ENCODE peak calls at places on chromosomes 12 and 14, in five cellular contexts. One of them, this sample, is unnamed.

GRCh38 chr12:122265433-122265832 is 861 bp downstream of the VPS33A start:
- DNase-seq in HepG2: no peak
- DNase-seq in GM12878: no peak
- DNase-seq in K562: no peak
- DNase-seq in SK-N-SH: no peak
- DNase-seq in this sample: no peak

GRCh38 chr14:95829321-95829720 is 47.3 kb upstream of the TUNAR start:
- DNase-seq in HepG2: no peak
- DNase-seq in GM12878: no peak
- DNase-seq in K562: no peak
- DNase-seq in SK-N-SH: no peak
- DNase-seq in this sample: no peak

GRCh38 chr12:106147956-106148355 is 9.2 kb upstream of the NUAK1 start:
- DNase-seq in HepG2: no peak
- DNase-seq in GM12878: no peak
- DNase-seq in K562: no peak
- DNase-seq in SK-N-SH: peak
- DNase-seq in this sample: no peak

GRCh38 chr14:100214768-100215079 is 24.2 kb upstream of the YY1 start:
- DNase-seq in HepG2: no peak
- DNase-seq in GM12878: no peak
- DNase-seq in K562: no peak
- DNase-seq in SK-N-SH: no peak
- DNase-seq in this sample: no peak

GRCh38 chr14:22580604-22581003 is 8.4 kb downstream of the DAD1 start:
- DNase-seq in HepG2: no peak
- DNase-seq in GM12878: no peak
- DNase-seq in K562: no peak
- DNase-seq in SK-N-SH: no peak
- DNase-seq in this sample: no peak

GRCh38 chr12:49661191-49661590 is 37.8 kb downstream of the PRPF40B start:
- DNase-seq in HepG2: no peak
- DNase-seq in GM12878: no peak
- DNase-seq in K562: no peak
- DNase-seq in SK-N-SH: no peak
- DNase-seq in this sample: no peak

GRCh38 chr14:106631886-106632285 is 1105.5 kb downstream of the TMEM121 start:
- DNase-seq in HepG2: no peak
- DNase-seq in GM12878: no peak
- DNase-seq in K562: no peak
- DNase-seq in SK-N-SH: no peak
- DNase-seq in this sample: no peak

GRCh38 chr12:20423557-20423956 is 55.2 kb downstream of the PDE3A start:
- DNase-seq in HepG2: no peak
- DNase-seq in GM12878: no peak
- DNase-seq in K562: no peak
- DNase-seq in SK-N-SH: no peak
- DNase-seq in this sample: no peak

GRCh38 chr12:25323774-25324086 is 73.0 kb upstream of the KRAS start:
- DNase-seq in HepG2: no peak
- DNase-seq in GM12878: no peak
- DNase-seq in K562: no peak
- DNase-seq in SK-N-SH: no peak
- DNase-seq in this sample: no peak

GRCh38 chr12:5022030-5022429 is 21.6 kb upstream of the KCNA5 start:
- DNase-seq in HepG2: no peak
- DNase-seq in GM12878: no peak
- DNase-seq in K562: no peak
- DNase-seq in SK-N-SH: no peak
- DNase-seq in this sample: no peak

GRCh38 chr12:124684971-124685688 is 117.7 kb upstream of the NCOR2 start:
- DNase-seq in HepG2: no peak
- DNase-seq in GM12878: no peak
- DNase-seq in K562: no peak
- DNase-seq in SK-N-SH: no peak
- DNase-seq in this sample: no peak

GRCh38 chr12:32031109-32031508 is 71.9 kb downstream of the RESF1 start:
- DNase-seq in HepG2: no peak
- DNase-seq in GM12878: no peak
- DNase-seq in K562: peak
- DNase-seq in SK-N-SH: no peak
- DNase-seq in this sample: no peak

GRCh38 chr12:8662592-8662991 is at the start of gene MFAP5:
- DNase-seq in HepG2: no peak
- DNase-seq in GM12878: no peak
- DNase-seq in K562: no peak
- DNase-seq in SK-N-SH: no peak
- DNase-seq in this sample: no peak

GRCh38 chr12:6632026-6632978 is 3.5 kb downstream of the LPAR5 start:
- DNase-seq in HepG2: no peak
- DNase-seq in GM12878: peak
- DNase-seq in K562: no peak
- DNase-seq in SK-N-SH: peak
- DNase-seq in this sample: no peak

GRCh38 chr12:26810330-26810729 is 22.7 kb downstream of the ITPR2 start:
- DNase-seq in HepG2: no peak
- DNase-seq in GM12878: no peak
- DNase-seq in K562: no peak
- DNase-seq in SK-N-SH: no peak
- DNase-seq in this sample: no peak

GRCh38 chr12:73665193-73665592 is 872.4 kb upstream of the ATXN7L3B start:
- DNase-seq in HepG2: no peak
- DNase-seq in GM12878: no peak
- DNase-seq in K562: no peak
- DNase-seq in SK-N-SH: no peak
- DNase-seq in this sample: no peak

GRCh38 chr12:118098911-118099671 is 4.7 kb downstream of the VSIG10 start:
- DNase-seq in HepG2: no peak
- DNase-seq in GM12878: no peak
- DNase-seq in K562: no peak
- DNase-seq in SK-N-SH: no peak
- DNase-seq in this sample: no peak

GRCh38 chr12:49673446-49674317 is 33.5 kb downstream of the FMNL3 start:
- DNase-seq in HepG2: peak
- DNase-seq in GM12878: no peak
- DNase-seq in K562: peak
- DNase-seq in SK-N-SH: peak
- DNase-seq in this sample: no peak

GRCh38 chr12:41624571-41624970 is 436.5 kb downstream of the PDZRN4 start:
- DNase-seq in HepG2: no peak
- DNase-seq in GM12878: no peak
- DNase-seq in K562: no peak
- DNase-seq in SK-N-SH: no peak
- DNase-seq in this sample: no peak

GRCh38 chr12:111757361-111758119 is 9.2 kb upstream of the ALDH2 start:
- DNase-seq in HepG2: no peak
- DNase-seq in GM12878: no peak
- DNase-seq in K562: no peak
- DNase-seq in SK-N-SH: no peak
- DNase-seq in this sample: no peak

GRCh38 chr14:30884925-30885324 is 10.6 kb downstream of the COCH start:
- DNase-seq in HepG2: no peak
- DNase-seq in GM12878: no peak
- DNase-seq in K562: no peak
- DNase-seq in SK-N-SH: no peak
- DNase-seq in this sample: no peak

GRCh38 chr12:56160160-56160763 is 2.1 kb downstream of the MYL6 start:
- DNase-seq in HepG2: no peak
- DNase-seq in GM12878: no peak
- DNase-seq in K562: no peak
- DNase-seq in SK-N-SH: no peak
- DNase-seq in this sample: no peak

GRCh38 chr14:37586783-37587428 is 8.1 kb downstream of the FOXA1 start:
- DNase-seq in HepG2: no peak
- DNase-seq in GM12878: no peak
- DNase-seq in K562: no peak
- DNase-seq in SK-N-SH: no peak
- DNase-seq in this sample: no peak

GRCh38 chr12:132955094-132955932 is 793 bp downstream of the ZNF605 start:
- DNase-seq in HepG2: peak
- DNase-seq in GM12878: no peak
- DNase-seq in K562: no peak
- DNase-seq in SK-N-SH: no peak
- DNase-seq in this sample: no peak

GRCh38 chr12:42166501-42166900 is 21.8 kb upstream of the GXYLT1 start:
- DNase-seq in HepG2: no peak
- DNase-seq in GM12878: no peak
- DNase-seq in K562: no peak
- DNase-seq in SK-N-SH: no peak
- DNase-seq in this sample: no peak

GRCh38 chr12:104494816-104495158 is 38.0 kb downstream of the CHST11 start:
- DNase-seq in HepG2: no peak
- DNase-seq in GM12878: peak
- DNase-seq in K562: no peak
- DNase-seq in SK-N-SH: no peak
- DNase-seq in this sample: no peak

GRCh38 chr12:110555509-110556406 is 27.4 kb downstream of the PPTC7 start:
- DNase-seq in HepG2: no peak
- DNase-seq in GM12878: no peak
- DNase-seq in K562: no peak
- DNase-seq in SK-N-SH: no peak
- DNase-seq in this sample: no peak

GRCh38 chr12:5746496-5746895 is 198.6 kb downstream of the ANO2 start:
- DNase-seq in HepG2: no peak
- DNase-seq in GM12878: no peak
- DNase-seq in K562: no peak
- DNase-seq in SK-N-SH: no peak
- DNase-seq in this sample: no peak

GRCh38 chr14:72907886-72908285 is 14.0 kb upstream of the DPF3 start:
- DNase-seq in HepG2: no peak
- DNase-seq in GM12878: no peak
- DNase-seq in K562: peak
- DNase-seq in SK-N-SH: no peak
- DNase-seq in this sample: no peak

GRCh38 chr14:61537567-61538463 is 157.5 kb upstream of the HIF1A start:
- DNase-seq in HepG2: peak
- DNase-seq in GM12878: no peak
- DNase-seq in K562: peak
- DNase-seq in SK-N-SH: no peak
- DNase-seq in this sample: peak

GRCh38 chr12:109934026-109934425 is 34.0 kb downstream of the TCHP start:
- DNase-seq in HepG2: no peak
- DNase-seq in GM12878: no peak
- DNase-seq in K562: no peak
- DNase-seq in SK-N-SH: no peak
- DNase-seq in this sample: no peak

GRCh38 chr12:105382771-105383632 is 52.5 kb downstream of the C12orf75 start:
- DNase-seq in HepG2: peak
- DNase-seq in GM12878: peak
- DNase-seq in K562: peak
- DNase-seq in SK-N-SH: peak
- DNase-seq in this sample: peak

GRCh38 chr12:105995986-105996385 is 142.8 kb downstream of the NUAK1 start:
- DNase-seq in HepG2: no peak
- DNase-seq in GM12878: no peak
- DNase-seq in K562: no peak
- DNase-seq in SK-N-SH: no peak
- DNase-seq in this sample: no peak

GRCh38 chr12:89991807-89992206 is 283.2 kb upstream of the ATP2B1 start:
- DNase-seq in HepG2: no peak
- DNase-seq in GM12878: no peak
- DNase-seq in K562: no peak
- DNase-seq in SK-N-SH: no peak
- DNase-seq in this sample: no peak

GRCh38 chr12:89993632-89994031 is 285.0 kb upstream of the ATP2B1 start:
- DNase-seq in HepG2: no peak
- DNase-seq in GM12878: no peak
- DNase-seq in K562: no peak
- DNase-seq in SK-N-SH: no peak
- DNase-seq in this sample: no peak

GRCh38 chr12:89992668-89993401 is 284.2 kb upstream of the ATP2B1 start:
- DNase-seq in HepG2: no peak
- DNase-seq in GM12878: no peak
- DNase-seq in K562: no peak
- DNase-seq in SK-N-SH: no peak
- DNase-seq in this sample: no peak

GRCh38 chr12:89995870-89996269 is 287.2 kb upstream of the ATP2B1 start:
- DNase-seq in HepG2: no peak
- DNase-seq in GM12878: no peak
- DNase-seq in K562: no peak
- DNase-seq in SK-N-SH: no peak
- DNase-seq in this sample: no peak

DNA sequence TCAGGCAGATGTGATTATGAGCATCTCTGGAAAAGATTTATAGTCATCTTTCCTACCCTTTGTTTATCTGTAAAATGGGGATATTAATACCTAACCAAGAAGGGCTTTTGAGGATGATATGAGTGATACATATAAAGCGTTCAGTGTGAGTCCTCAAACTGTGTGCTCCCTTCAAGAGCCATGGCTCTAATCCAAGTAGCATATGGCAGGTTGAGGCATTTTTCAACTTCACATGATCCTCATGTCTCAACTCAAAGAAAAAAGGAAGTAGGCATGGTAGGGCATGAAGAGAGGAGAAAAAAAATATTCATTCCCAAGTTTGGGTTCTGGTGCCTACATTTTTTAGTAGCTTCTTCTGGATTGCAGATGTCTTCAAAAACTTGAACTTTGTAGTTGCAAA is 286.3 kb upstream of the ATP2B1 start:
- DNase-seq in HepG2: no peak
- DNase-seq in GM12878: no peak
- DNase-seq in K562: no peak
- DNase-seq in SK-N-SH: no peak
- DNase-seq in this sample: no peak
- TF ChIP-seq YY1 in HepG2: no peak
- TF ChIP-seq YY1 in GM12878: no peak
- TF ChIP-seq YY1 in K562: no peak
- TF ChIP-seq YY1 in SK-N-SH: no peak
- TF ChIP-seq YY1 in this sample: no peak

DNA sequence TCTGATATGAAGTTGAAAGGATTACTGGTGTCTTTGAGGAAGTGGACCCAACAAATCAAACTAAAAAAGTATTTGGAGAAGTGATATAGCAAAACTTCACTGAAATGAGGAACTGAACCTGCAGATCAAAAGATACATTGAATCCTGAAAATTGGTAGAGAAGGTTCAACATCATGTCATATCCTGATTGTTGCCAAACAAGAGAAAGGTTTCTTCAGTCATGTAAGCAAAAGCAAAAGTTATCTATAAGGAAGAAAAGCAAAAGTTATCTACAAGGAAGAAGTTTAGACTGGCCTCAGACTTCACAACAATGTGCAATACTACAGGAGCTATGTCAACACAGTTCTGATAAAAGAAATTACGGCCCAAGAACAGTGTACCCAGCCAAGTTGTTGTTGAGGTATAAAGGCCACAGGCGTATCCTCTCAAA is 142.7 kb downstream of the RAD51B start:
- DNase-seq in HepG2: no peak
- DNase-seq in GM12878: peak
- DNase-seq in K562: no peak
- DNase-seq in SK-N-SH: no peak
- DNase-seq in this sample: no peak
- TF ChIP-seq REST in HepG2: no peak
- TF ChIP-seq REST in GM12878: no peak
- TF ChIP-seq REST in K562: no peak
- TF ChIP-seq REST in SK-N-SH: no peak
- TF ChIP-seq REST in this sample: no peak

GRCh38 chr14:76955575-76956252 is 72.8 kb downstream of the IRF2BPL start:
- DNase-seq in HepG2: peak
- DNase-seq in GM12878: peak
- DNase-seq in K562: no peak
- DNase-seq in SK-N-SH: no peak
- DNase-seq in this sample: no peak
- TF ChIP-seq YY1 in HepG2: no peak
- TF ChIP-seq YY1 in GM12878: peak
- TF ChIP-seq YY1 in K562: peak
- TF ChIP-seq YY1 in SK-N-SH: no peak
- TF ChIP-seq YY1 in this sample: peak

GRCh38 chr12:14059538-14059937 is 78.1 kb upstream of the GRIN2B start:
- DNase-seq in HepG2: no peak
- DNase-seq in GM12878: no peak
- DNase-seq in K562: no peak
- DNase-seq in SK-N-SH: no peak
- DNase-seq in this sample: no peak
- TF ChIP-seq REST in HepG2: no peak
- TF ChIP-seq REST in GM12878: no peak
- TF ChIP-seq REST in K562: no peak
- TF ChIP-seq REST in SK-N-SH: no peak
- TF ChIP-seq REST in this sample: no peak